ENCODE peak calls at places on chromosomes 7 and 10, in eight cellular contexts. One of them, this sample, is unnamed.

GRCh38 chr10:30103595-30104310 is 44.4 kb upstream of the JCAD start:
- DNase-seq in Calu3: no peak
- DNase-seq in IMR-90: no peak
- DNase-seq in endothelial cell: no peak
- DNase-seq in Kasumi-1: peak; percentile 15
- DNase-seq in tibial nerve: no peak
- DNase-seq in CD4-positive, alpha-beta memory T cell: no peak
- DNase-seq in kidney glomerular epithelial cell: no peak
- DNase-seq in this sample: no peak

GRCh38 chr10:34789993-34790506 is 25.0 kb downstream of the PARD3 start:
- DNase-seq in Calu3: peak; percentile 44
- DNase-seq in IMR-90: no peak
- DNase-seq in endothelial cell: no peak
- DNase-seq in Kasumi-1: no peak
- DNase-seq in tibial nerve: no peak
- DNase-seq in CD4-positive, alpha-beta memory T cell: no peak
- DNase-seq in kidney glomerular epithelial cell: peak; percentile 88
- DNase-seq in this sample: no peak

GRCh38 chr10:103800789-103801540 is 54.4 kb downstream of the SH3PXD2A start:
- DNase-seq in Calu3: no peak
- DNase-seq in IMR-90: peak; percentile 82
- DNase-seq in endothelial cell: no peak
- DNase-seq in Kasumi-1: peak; percentile 77
- DNase-seq in tibial nerve: no peak
- DNase-seq in CD4-positive, alpha-beta memory T cell: peak; percentile 66
- DNase-seq in kidney glomerular epithelial cell: no peak
- DNase-seq in this sample: no peak

GRCh38 chr7:131159961-131160361 is 167.7 kb upstream of the MKLN1 start:
- DNase-seq in Calu3: no peak
- DNase-seq in IMR-90: peak; percentile 85
- DNase-seq in endothelial cell: no peak
- DNase-seq in Kasumi-1: no peak
- DNase-seq in tibial nerve: no peak
- DNase-seq in CD4-positive, alpha-beta memory T cell: no peak
- DNase-seq in kidney glomerular epithelial cell: no peak
- DNase-seq in this sample: no peak

GRCh38 chr7:130804156-130804708 is 70.2 kb upstream of the KLF14 start:
- DNase-seq in Calu3: no peak
- DNase-seq in IMR-90: no peak
- DNase-seq in endothelial cell: no peak
- DNase-seq in Kasumi-1: no peak
- DNase-seq in tibial nerve: no peak
- DNase-seq in CD4-positive, alpha-beta memory T cell: no peak
- DNase-seq in kidney glomerular epithelial cell: no peak
- DNase-seq in this sample: no peak

GRCh38 chr7:101128040-101128834 is 1.3 kb downstream of the SERPINE1 start:
- DNase-seq in Calu3: no peak
- DNase-seq in IMR-90: no peak
- DNase-seq in endothelial cell: no peak
- DNase-seq in Kasumi-1: no peak
- DNase-seq in tibial nerve: no peak
- DNase-seq in CD4-positive, alpha-beta memory T cell: no peak
- DNase-seq in kidney glomerular epithelial cell: no peak
- DNase-seq in this sample: no peak

GRCh38 chr7:156907656-156908055 is 14.7 kb upstream of the LMBR1 start:
- DNase-seq in Calu3: no peak
- DNase-seq in IMR-90: no peak
- DNase-seq in endothelial cell: no peak
- DNase-seq in Kasumi-1: no peak
- DNase-seq in tibial nerve: no peak
- DNase-seq in CD4-positive, alpha-beta memory T cell: no peak
- DNase-seq in kidney glomerular epithelial cell: no peak
- DNase-seq in this sample: no peak

GRCh38 chr10:9175200-9175599 is 1120.7 kb downstream of the GATA3 start:
- DNase-seq in Calu3: no peak
- DNase-seq in IMR-90: no peak
- DNase-seq in endothelial cell: no peak
- DNase-seq in Kasumi-1: no peak
- DNase-seq in tibial nerve: no peak
- DNase-seq in CD4-positive, alpha-beta memory T cell: no peak
- DNase-seq in kidney glomerular epithelial cell: no peak
- DNase-seq in this sample: no peak

GRCh38 chr10:12484945-12485805 is 135.8 kb downstream of the CAMK1D start:
- DNase-seq in Calu3: peak; percentile 38
- DNase-seq in IMR-90: no peak
- DNase-seq in endothelial cell: no peak
- DNase-seq in Kasumi-1: no peak
- DNase-seq in tibial nerve: no peak
- DNase-seq in CD4-positive, alpha-beta memory T cell: no peak
- DNase-seq in kidney glomerular epithelial cell: no peak
- DNase-seq in this sample: no peak

GRCh38 chr10:58754419-58755180 is 241.9 kb downstream of the BICC1 start:
- DNase-seq in Calu3: no peak
- DNase-seq in IMR-90: no peak
- DNase-seq in endothelial cell: no peak
- DNase-seq in Kasumi-1: no peak
- DNase-seq in tibial nerve: no peak
- DNase-seq in CD4-positive, alpha-beta memory T cell: no peak
- DNase-seq in kidney glomerular epithelial cell: no peak
- DNase-seq in this sample: no peak

GRCh38 chr7:73988197-73988596 is 39.8 kb upstream of the ELN start:
- DNase-seq in Calu3: peak; percentile 55
- DNase-seq in IMR-90: peak; percentile 21
- DNase-seq in endothelial cell: no peak
- DNase-seq in Kasumi-1: no peak
- DNase-seq in tibial nerve: no peak
- DNase-seq in CD4-positive, alpha-beta memory T cell: no peak
- DNase-seq in kidney glomerular epithelial cell: no peak
- DNase-seq in this sample: no peak

GRCh38 chr10:124091646-124092269 is 1.6 kb downstream of the CHST15 start:
- DNase-seq in Calu3: peak; percentile 31
- DNase-seq in IMR-90: no peak
- DNase-seq in endothelial cell: peak; percentile 41
- DNase-seq in Kasumi-1: no peak
- DNase-seq in tibial nerve: no peak
- DNase-seq in CD4-positive, alpha-beta memory T cell: no peak
- DNase-seq in kidney glomerular epithelial cell: no peak
- DNase-seq in this sample: peak; percentile 57

GRCh38 chr10:126690534-126690933 is 20.0 kb upstream of the C10orf90 start:
- DNase-seq in Calu3: no peak
- DNase-seq in IMR-90: no peak
- DNase-seq in endothelial cell: no peak
- DNase-seq in Kasumi-1: no peak
- DNase-seq in tibial nerve: no peak
- DNase-seq in CD4-positive, alpha-beta memory T cell: no peak
- DNase-seq in kidney glomerular epithelial cell: no peak
- DNase-seq in this sample: no peak

GRCh38 chr7:131325179-131325840 is 2.4 kb upstream of the MKLN1 start:
- DNase-seq in Calu3: no peak
- DNase-seq in IMR-90: no peak
- DNase-seq in endothelial cell: no peak
- DNase-seq in Kasumi-1: no peak
- DNase-seq in tibial nerve: no peak
- DNase-seq in CD4-positive, alpha-beta memory T cell: no peak
- DNase-seq in kidney glomerular epithelial cell: no peak
- DNase-seq in this sample: no peak

GRCh38 chr10:71821909-71822763 is 28.9 kb downstream of the PSAP start:
- DNase-seq in Calu3: no peak
- DNase-seq in IMR-90: peak; percentile 49
- DNase-seq in endothelial cell: no peak
- DNase-seq in Kasumi-1: no peak
- DNase-seq in tibial nerve: no peak
- DNase-seq in CD4-positive, alpha-beta memory T cell: no peak
- DNase-seq in kidney glomerular epithelial cell: no peak
- DNase-seq in this sample: no peak

GRCh38 chr7:138900040-138900828 is 81.0 kb downstream of the KIAA1549 start:
- DNase-seq in Calu3: no peak
- DNase-seq in IMR-90: peak; percentile 65
- DNase-seq in endothelial cell: no peak
- DNase-seq in Kasumi-1: peak; percentile 17
- DNase-seq in tibial nerve: no peak
- DNase-seq in CD4-positive, alpha-beta memory T cell: no peak
- DNase-seq in kidney glomerular epithelial cell: no peak
- DNase-seq in this sample: no peak

GRCh38 chr10:680745-681144 is 8.7 kb downstream of the DIP2C start:
- DNase-seq in Calu3: no peak
- DNase-seq in IMR-90: no peak
- DNase-seq in endothelial cell: no peak
- DNase-seq in Kasumi-1: no peak
- DNase-seq in tibial nerve: no peak
- DNase-seq in CD4-positive, alpha-beta memory T cell: no peak
- DNase-seq in kidney glomerular epithelial cell: no peak
- DNase-seq in this sample: no peak

GRCh38 chr7:94289071-94289470 is 105.6 kb upstream of the COL1A2 start:
- DNase-seq in Calu3: peak; percentile 64
- DNase-seq in IMR-90: peak; percentile 91
- DNase-seq in endothelial cell: peak; percentile 64
- DNase-seq in Kasumi-1: no peak
- DNase-seq in tibial nerve: peak; percentile 50
- DNase-seq in CD4-positive, alpha-beta memory T cell: no peak
- DNase-seq in kidney glomerular epithelial cell: peak; percentile 62
- DNase-seq in this sample: peak; percentile 64

GRCh38 chr10:89373916-89374711 is 3.7 kb upstream of the IFIT1B start:
- DNase-seq in Calu3: peak; percentile 53
- DNase-seq in IMR-90: peak; percentile 94
- DNase-seq in endothelial cell: no peak
- DNase-seq in Kasumi-1: no peak
- DNase-seq in tibial nerve: peak; percentile 84
- DNase-seq in CD4-positive, alpha-beta memory T cell: no peak
- DNase-seq in kidney glomerular epithelial cell: peak; percentile 80
- DNase-seq in this sample: no peak

GRCh38 chr7:26549281-26549943 is 257.8 kb downstream of the SNX10 start:
- DNase-seq in Calu3: peak; percentile 94
- DNase-seq in IMR-90: no peak
- DNase-seq in endothelial cell: no peak
- DNase-seq in Kasumi-1: peak; percentile 10
- DNase-seq in tibial nerve: no peak
- DNase-seq in CD4-positive, alpha-beta memory T cell: no peak
- DNase-seq in kidney glomerular epithelial cell: no peak
- DNase-seq in this sample: no peak